ENCODE peak calls at places on chromosomes 12 and 14, in nine cellular contexts. I, X, A, H, K, E, C, G and Y are unnamed samples.

GRCh38 chr12:131076277-131076676 is 122.6 kb downstream of the ADGRD1 start:
- DNase-seq in I (no peak), X (peak), A (peak), H (no peak), K (no peak), E (peak), C (no peak), G (no peak), Y (no peak)

GRCh38 chr14:53273671-53274072 is 120.5 kb upstream of the DDHD1 start:
- DNase-seq in I (no peak), X (no peak), A (no peak), H (no peak), K (no peak), E (no peak), C (no peak), G (no peak), Y (no peak)

GRCh38 chr12:100927825-100928224 is 133.2 kb downstream of the ANO4 start:
- DNase-seq in I (no peak), X (no peak), A (no peak), H (no peak), K (no peak), E (no peak), C (no peak), G (no peak), Y (no peak)

GRCh38 chr14:24542346-24542936 is 33.6 kb downstream of the CTSG start:
- DNase-seq in I (no peak), X (no peak), A (no peak), H (no peak), K (no peak), E (no peak), C (no peak), G (no peak), Y (no peak)

GRCh38 chr12:116160196-116160595 is 117.3 kb downstream of the MED13L start:
- DNase-seq in I (peak), X (no peak), A (no peak), H (no peak), K (no peak), E (no peak), C (no peak), G (no peak), Y (no peak)

GRCh38 chr14:101462726-101463565 is 98.3 kb upstream of the DIO3 start:
- DNase-seq in I (no peak), X (peak), A (no peak), H (no peak), K (no peak), E (peak), C (no peak), G (no peak), Y (no peak)

GRCh38 chr12:42469355-42470006 is 120.1 kb downstream of the PRICKLE1 start:
- DNase-seq in I (no peak), X (no peak), A (no peak), H (peak), K (no peak), E (no peak), C (peak), G (no peak), Y (no peak)

GRCh38 chr14:101288436-101289229 is 272.7 kb upstream of the DIO3 start:
- DNase-seq in I (no peak), X (no peak), A (no peak), H (no peak), K (peak), E (no peak), C (no peak), G (no peak), Y (no peak)

GRCh38 chr14:105173901-105174894 is 5.6 kb upstream of the JAG2 start:
- DNase-seq in I (no peak), X (no peak), A (no peak), H (no peak), K (no peak), E (no peak), C (no peak), G (peak), Y (no peak)

GRCh38 chr12:5441497-5442236 is 9.8 kb downstream of the NTF3 start:
- DNase-seq in I (no peak), X (no peak), A (no peak), H (no peak), K (peak), E (no peak), C (no peak), G (no peak), Y (no peak)

GRCh38 chr12:132144115-132145071 is at the start of the genes DDX51 and NOC4L:
- DNase-seq in I (peak), X (peak), A (peak), H (peak), K (peak), E (peak), C (peak), G (peak), Y (peak)

GRCh38 chr12:49529409-49529808 is 9.4 kb upstream of the KCNH3 start:
- DNase-seq in I (no peak), X (no peak), A (no peak), H (no peak), K (no peak), E (no peak), C (no peak), G (no peak), Y (no peak)

GRCh38 chr12:81797100-81797499 is 38.0 kb upstream of the PPFIA2 start:
- DNase-seq in I (peak), X (no peak), A (no peak), H (peak), K (no peak), E (no peak), C (no peak), G (no peak), Y (no peak)

GRCh38 chr12:46724020-46724419 is 101.8 kb downstream of the SLC38A4 start:
- DNase-seq in I (no peak), X (no peak), A (no peak), H (no peak), K (no peak), E (no peak), C (no peak), G (no peak), Y (no peak)

GRCh38 chr14:102968306-102968705 is 45.8 kb downstream of the AMN start:
- DNase-seq in I (no peak), X (no peak), A (no peak), H (no peak), K (no peak), E (no peak), C (no peak), G (no peak), Y (no peak)

GRCh38 chr12:109777544-109777943 is 55.7 kb downstream of the TRPV4 start:
- DNase-seq in I (peak), X (no peak), A (no peak), H (peak), K (no peak), E (peak), C (peak), G (peak), Y (peak)

GRCh38 chr14:95659986-95660385 is 26.2 kb upstream of the TCL1B start:
- DNase-seq in I (no peak), X (no peak), A (no peak), H (no peak), K (no peak), E (no peak), C (no peak), G (no peak), Y (no peak)

GRCh38 chr12:104840262-104840661 is 117.8 kb downstream of the SLC41A2 start:
- DNase-seq in I (no peak), X (no peak), A (no peak), H (no peak), K (no peak), E (no peak), C (no peak), G (no peak), Y (no peak)

GRCh38 chr14:64682173-64682710 is 22.0 kb upstream of the PLEKHG3 start:
- DNase-seq in I (no peak), X (no peak), A (peak), H (no peak), K (peak), E (peak), C (no peak), G (no peak), Y (no peak)

GRCh38 chr12:131209082-131210070 is 255.7 kb downstream of the ADGRD1 start:
- DNase-seq in I (no peak), X (no peak), A (no peak), H (no peak), K (no peak), E (peak), C (no peak), G (no peak), Y (no peak)

GRCh38 chr14:69090187-69090789 is 62.6 kb downstream of the DCAF5 start:
- DNase-seq in I (peak), X (no peak), A (no peak), H (peak), K (peak), E (no peak), C (peak), G (peak), Y (peak)

GRCh38 chr14:87230726-87231125 is 762.3 kb downstream of the GALC start:
- DNase-seq in I (no peak), X (no peak), A (no peak), H (no peak), K (no peak), E (no peak), C (no peak), G (no peak), Y (no peak)

GRCh38 chr14:93011650-93012317 is 88.8 kb downstream of the CHGA start:
- DNase-seq in I (no peak), X (no peak), A (no peak), H (no peak), K (no peak), E (no peak), C (no peak), G (no peak), Y (no peak)

GRCh38 chr14:59695198-59695597 is 118.6 kb upstream of the CCDC175 start:
- DNase-seq in I (no peak), X (peak), A (peak), H (no peak), K (no peak), E (no peak), C (no peak), G (no peak), Y (no peak)

GRCh38 chr14:22071001-22071400 is 397.4 kb upstream of the OR4E1 start:
- DNase-seq in I (no peak), X (no peak), A (no peak), H (peak), K (no peak), E (no peak), C (peak), G (peak), Y (peak)

GRCh38 chr14:99630202-99630601 is 14.7 kb upstream of the HHIPL1 start:
- DNase-seq in I (no peak), X (no peak), A (no peak), H (peak), K (no peak), E (peak), C (no peak), G (no peak), Y (no peak)
- H3K4me3 ChIP-seq in I (no peak), X (no peak), A (no peak), H (no peak), K (no peak), E (no peak), C (no peak), G (no peak), Y (no peak)

GRCh38 chr12:52865090-52865944 is 16.5 kb upstream of the KRT78 start:
- DNase-seq in I (peak), X (no peak), A (peak), H (peak), K (peak), E (peak), C (no peak), G (no peak), Y (no peak)
- H3K27ac ChIP-seq in I (peak), X (peak), A (no peak), H (no peak), K (no peak), E (no peak), C (no peak), G (no peak), Y (no peak)

DNA sequence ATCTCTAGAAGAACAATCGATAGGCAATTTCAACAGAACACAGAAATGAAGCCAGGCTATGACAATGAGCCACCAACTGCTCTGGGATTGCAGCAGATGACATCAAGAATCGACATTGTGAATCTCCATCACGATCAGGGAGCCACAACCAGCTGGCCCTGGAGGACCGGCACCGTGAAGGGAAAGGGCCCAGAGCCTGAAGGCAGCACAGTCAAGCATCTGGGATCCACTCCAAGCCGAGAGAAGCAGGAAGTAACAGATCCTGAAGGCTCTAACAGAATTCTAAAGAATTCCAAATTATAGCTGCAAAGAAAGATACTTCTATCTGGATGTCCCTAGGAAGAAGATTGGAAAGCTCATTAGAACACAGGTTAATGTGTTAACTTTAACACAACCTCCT is 61.0 kb downstream of the LRRC74A start:
- DNase-seq in I (no peak), X (no peak), A (no peak), H (no peak), K (no peak), E (no peak), C (no peak), G (no peak), Y (no peak)
- H3K4me3 ChIP-seq in I (no peak), X (no peak), A (no peak), H (no peak), K (no peak), E (no peak), C (no peak), G (no peak), Y (no peak)

DNA sequence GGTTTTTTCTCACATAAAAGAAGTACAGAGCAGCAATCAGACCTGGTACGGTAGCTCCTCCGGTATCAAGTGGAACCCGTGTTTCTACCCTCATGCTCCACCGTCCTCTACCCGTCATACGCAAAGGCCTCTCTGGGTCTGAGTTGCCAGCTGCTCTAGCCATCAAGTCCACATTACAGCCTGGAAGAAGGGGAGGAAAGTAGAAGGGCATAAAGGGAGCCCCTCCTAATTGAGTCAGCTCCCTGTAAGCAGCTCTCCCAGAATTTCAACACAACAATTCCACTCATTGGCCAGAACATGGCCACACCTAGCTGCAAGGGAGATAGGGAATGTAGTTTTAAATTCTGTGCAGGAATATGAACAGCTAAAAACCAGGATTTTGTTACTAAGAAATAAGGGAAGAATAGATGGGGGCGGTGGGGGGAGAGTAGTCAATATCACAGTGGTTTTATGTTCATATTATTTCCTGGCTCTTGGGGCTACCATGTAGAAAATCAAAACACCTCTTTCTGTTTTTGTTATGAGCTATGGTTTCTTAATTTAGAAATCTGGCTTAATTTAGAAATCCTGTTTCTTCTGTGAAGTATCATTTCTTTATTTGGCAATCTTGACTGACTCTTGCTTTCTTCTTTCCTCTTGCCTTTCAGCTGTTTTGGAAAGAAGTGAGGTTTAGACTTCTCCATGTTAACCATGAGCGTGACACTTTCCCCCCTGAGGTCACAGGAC is 103.9 kb downstream of the AKAP6 start:
- DNase-seq in I (no peak), X (no peak), A (peak), H (no peak), K (no peak), E (no peak), C (no peak), G (no peak), Y (no peak)
- H3K27ac ChIP-seq in I (no peak), X (no peak), A (peak), H (no peak), K (no peak), E (no peak), C (no peak), G (no peak), Y (no peak)

GRCh38 chr12:74849801-74850200 is 312.2 kb downstream of the ATXN7L3B start:
- DNase-seq in I (no peak), X (no peak), A (no peak), H (no peak), K (no peak), E (no peak), C (no peak), G (no peak), Y (no peak)

GRCh38 chr12:74847169-74847568 is 309.5 kb downstream of the ATXN7L3B start:
- DNase-seq in I (no peak), X (no peak), A (no peak), H (no peak), K (no peak), E (no peak), C (no peak), G (no peak), Y (no peak)

DNA sequence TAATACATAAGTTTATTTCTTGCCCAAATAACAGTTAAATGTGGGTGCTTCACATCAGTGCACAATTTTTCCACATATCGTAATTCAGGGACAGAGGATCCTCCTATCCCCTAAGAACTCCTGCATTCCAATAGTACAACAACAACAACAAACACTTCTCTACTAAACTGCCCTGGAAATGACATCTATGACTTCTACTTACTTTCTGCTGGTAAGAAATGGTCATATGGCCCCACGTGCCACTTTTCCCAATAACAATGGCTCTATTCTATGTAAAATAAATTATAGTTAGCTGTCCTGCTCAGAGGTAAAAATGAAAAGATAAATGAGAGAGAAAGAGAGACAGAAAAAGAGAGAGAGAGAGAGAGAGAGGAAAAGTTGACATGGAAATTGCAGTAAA is 308.5 kb downstream of the ATXN7L3B start:
- DNase-seq in I (no peak), X (no peak), A (no peak), H (no peak), K (no peak), E (no peak), C (no peak), G (no peak), Y (no peak)
- H3K4me3 ChIP-seq in I (no peak), X (no peak), A (no peak), H (no peak), K (no peak), E (no peak), C (no peak), G (no peak), Y (no peak)

GRCh38 chr12:64497484-64497883 is 45.6 kb downstream of the TBK1 start:
- DNase-seq in I (no peak), X (no peak), A (no peak), H (no peak), K (no peak), E (no peak), C (no peak), G (no peak), Y (no peak)
- H3K27ac ChIP-seq in I (no peak), X (no peak), A (no peak), H (no peak), K (no peak), E (no peak), C (no peak), G (no peak), Y (no peak)

DNA sequence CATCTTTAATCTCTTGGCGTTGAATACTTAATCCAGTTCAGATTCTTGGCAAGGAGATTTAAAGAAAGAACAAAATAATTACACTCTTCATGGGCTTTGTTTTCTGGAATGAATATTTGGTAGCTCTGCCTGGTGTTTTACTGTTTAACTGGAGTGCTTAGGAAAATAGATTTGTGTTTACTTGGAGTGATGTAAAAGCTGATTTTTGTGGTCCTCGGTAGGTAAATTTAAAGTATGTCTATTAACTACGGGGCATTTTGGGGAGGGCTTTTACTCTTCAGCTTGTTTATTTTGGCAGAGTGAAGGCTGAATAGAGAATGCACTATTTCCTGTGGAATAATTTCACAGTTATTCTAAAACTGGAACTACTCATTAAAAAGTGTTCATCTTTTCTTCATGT is 150.2 kb upstream of the LRIG3 start:
- DNase-seq in I (no peak), X (no peak), A (no peak), H (no peak), K (no peak), E (no peak), C (no peak), G (no peak), Y (no peak)
- H3K4me3 ChIP-seq in I (no peak), X (no peak), A (no peak), H (no peak), K (no peak), E (no peak), C (no peak), G (no peak), Y (no peak)

GRCh38 chr14:73796881-73797539 is 54.6 kb upstream of the PTGR2 start:
- DNase-seq in I (no peak), X (no peak), A (no peak), H (peak), K (no peak), E (no peak), C (no peak), G (no peak), Y (no peak)

GRCh38 chr14:73795466-73795865 is 56.2 kb upstream of the PTGR2 start:
- DNase-seq in I (no peak), X (no peak), A (no peak), H (peak), K (no peak), E (no peak), C (no peak), G (no peak), Y (no peak)

GRCh38 chr14:73792476-73792875 is 59.2 kb upstream of the PTGR2 start:
- DNase-seq in I (no peak), X (no peak), A (no peak), H (no peak), K (no peak), E (no peak), C (no peak), G (no peak), Y (no peak)

GRCh38 chr14:73797540-73797925 is 54.1 kb upstream of the PTGR2 start:
- DNase-seq in I (no peak), X (no peak), A (no peak), H (peak), K (no peak), E (no peak), C (no peak), G (no peak), Y (no peak)

GRCh38 chr14:73795974-73796373 is 55.7 kb upstream of the PTGR2 start:
- DNase-seq in I (peak), X (no peak), A (no peak), H (peak), K (peak), E (no peak), C (no peak), G (no peak), Y (no peak)
- H3K27ac ChIP-seq in I (peak), X (no peak), A (no peak), H (no peak), K (no peak), E (no peak), C (no peak), G (no peak), Y (no peak)